ENCODE peak calls at places on chromosomes 7 and 10, in eight cellular contexts. L, J, D, G, A, U, F and T are unnamed samples.

GRCh38 chr10:68559251-68559650 is 886 bp upstream of the TET1 start:
- DNase-seq in L (no peak), J (no peak), D (no peak), G (peak), A (no peak), U (no peak), F (no peak), T (no peak)

GRCh38 chr7:114418117-114418516 is 3.5 kb downstream of the FOXP2 start:
- DNase-seq in L (no peak), J (no peak), D (no peak), G (no peak), A (no peak), U (no peak), F (peak), T (no peak)

GRCh38 chr7:156768698-156769472 is 124.1 kb downstream of the LMBR1 start:
- DNase-seq in L (no peak), J (no peak), D (no peak), G (no peak), A (peak), U (no peak), F (no peak), T (no peak)

GRCh38 chr10:13100349-13101294 is 659 bp downstream of the OPTN start:
- DNase-seq in L (peak), J (peak), D (peak), G (peak), A (peak), U (no peak), F (no peak), T (peak)

GRCh38 chr10:114708717-114709352 is 50.8 kb upstream of the ABLIM1 start:
- DNase-seq in L (no peak), J (no peak), D (peak), G (peak), A (no peak), U (no peak), F (no peak), T (no peak)

GRCh38 chr10:42985436-42986316 is 91.2 kb upstream of the RET start:
- DNase-seq in L (no peak), J (peak), D (no peak), G (no peak), A (no peak), U (no peak), F (no peak), T (no peak)

GRCh38 chr7:131745645-131746248 is 189.3 kb upstream of the PODXL start:
- DNase-seq in L (peak), J (peak), D (peak), G (peak), A (peak), U (no peak), F (no peak), T (peak)

GRCh38 chr10:99395750-99396445 is 34.5 kb downstream of the GOT1 start:
- DNase-seq in L (no peak), J (no peak), D (peak), G (peak), A (no peak), U (no peak), F (no peak), T (no peak)

GRCh38 chr7:156480671-156481070 is 159.9 kb upstream of the RNF32 start:
- DNase-seq in L (no peak), J (no peak), D (no peak), G (no peak), A (no peak), U (no peak), F (no peak), T (no peak)

GRCh38 chr10:118974951-118975350 is 54.6 kb upstream of the NANOS1 start:
- DNase-seq in L (no peak), J (no peak), D (no peak), G (no peak), A (no peak), U (no peak), F (no peak), T (no peak)

GRCh38 chr7:13991791-13992620 is 2.5 kb upstream of the ETV1 start:
- DNase-seq in L (no peak), J (no peak), D (no peak), G (peak), A (no peak), U (no peak), F (no peak), T (no peak)